ENCODE peak calls at places on chromosome 17, in eight cellular contexts. One of them, this sample, is unnamed. For H3K4me1, the result is how much of the 10 kb centered on the place peaks cover.

GRCh38 chr17:72726936-72727335 is 365.6 kb downstream of the SLC39A11 start:
- DNase-seq in upper lobe of left lung: peak
- DNase-seq in tibial nerve: no peak
- DNase-seq in esophagus squamous epithelium: no peak
- DNase-seq in fibroblast of lung: peak
- DNase-seq in left ventricle myocardium inferior: no peak
- DNase-seq in lower lobe of right lung: no peak
- DNase-seq in colonic mucosa: no peak
- DNase-seq in this sample: no peak

GRCh38 chr17:71709974-71710373 is 410.8 kb upstream of the SOX9 start:
- DNase-seq in upper lobe of left lung: no peak
- DNase-seq in tibial nerve: no peak
- DNase-seq in esophagus squamous epithelium: no peak
- DNase-seq in fibroblast of lung: peak
- DNase-seq in left ventricle myocardium inferior: no peak
- DNase-seq in lower lobe of right lung: no peak
- DNase-seq in colonic mucosa: no peak
- DNase-seq in this sample: no peak

GRCh38 chr17:29911641-29912177 is 18.3 kb downstream of the SSH2 start:
- DNase-seq in upper lobe of left lung: no peak
- DNase-seq in tibial nerve: no peak
- DNase-seq in esophagus squamous epithelium: no peak
- DNase-seq in fibroblast of lung: peak
- DNase-seq in left ventricle myocardium inferior: no peak
- DNase-seq in lower lobe of right lung: no peak
- DNase-seq in colonic mucosa: no peak
- DNase-seq in this sample: no peak

GRCh38 chr17:36742267-36743000 is 141.1 kb downstream of the MRM1 start:
- DNase-seq in upper lobe of left lung: no peak
- DNase-seq in tibial nerve: no peak
- DNase-seq in esophagus squamous epithelium: no peak
- DNase-seq in fibroblast of lung: no peak
- DNase-seq in left ventricle myocardium inferior: no peak
- DNase-seq in lower lobe of right lung: peak
- DNase-seq in colonic mucosa: no peak
- DNase-seq in this sample: no peak

GRCh38 chr17:79027274-79027924 is 3.4 kb downstream of the C1QTNF1 start:
- DNase-seq in upper lobe of left lung: peak
- DNase-seq in tibial nerve: no peak
- DNase-seq in esophagus squamous epithelium: no peak
- DNase-seq in fibroblast of lung: no peak
- DNase-seq in left ventricle myocardium inferior: no peak
- DNase-seq in lower lobe of right lung: no peak
- DNase-seq in colonic mucosa: no peak
- DNase-seq in this sample: no peak

GRCh38 chr17:77098884-77099545 is 41.8 kb upstream of the SEC14L1 start:
- DNase-seq in upper lobe of left lung: peak
- DNase-seq in tibial nerve: peak
- DNase-seq in esophagus squamous epithelium: no peak
- DNase-seq in fibroblast of lung: peak
- DNase-seq in left ventricle myocardium inferior: no peak
- DNase-seq in lower lobe of right lung: no peak
- DNase-seq in colonic mucosa: peak
- DNase-seq in this sample: peak

GRCh38 chr17:16980813-16981731 is 9.2 kb upstream of the TNFRSF13B start:
- DNase-seq in upper lobe of left lung: no peak
- DNase-seq in tibial nerve: no peak
- DNase-seq in esophagus squamous epithelium: no peak
- DNase-seq in fibroblast of lung: no peak
- DNase-seq in left ventricle myocardium inferior: no peak
- DNase-seq in lower lobe of right lung: no peak
- DNase-seq in colonic mucosa: peak
- DNase-seq in this sample: no peak

GRCh38 chr17:66984730-66985129 is 20.2 kb downstream of the CACNG4 start:
- DNase-seq in upper lobe of left lung: no peak
- DNase-seq in tibial nerve: no peak
- DNase-seq in esophagus squamous epithelium: no peak
- DNase-seq in fibroblast of lung: no peak
- DNase-seq in left ventricle myocardium inferior: no peak
- DNase-seq in lower lobe of right lung: no peak
- DNase-seq in colonic mucosa: no peak
- DNase-seq in this sample: no peak

DNA sequence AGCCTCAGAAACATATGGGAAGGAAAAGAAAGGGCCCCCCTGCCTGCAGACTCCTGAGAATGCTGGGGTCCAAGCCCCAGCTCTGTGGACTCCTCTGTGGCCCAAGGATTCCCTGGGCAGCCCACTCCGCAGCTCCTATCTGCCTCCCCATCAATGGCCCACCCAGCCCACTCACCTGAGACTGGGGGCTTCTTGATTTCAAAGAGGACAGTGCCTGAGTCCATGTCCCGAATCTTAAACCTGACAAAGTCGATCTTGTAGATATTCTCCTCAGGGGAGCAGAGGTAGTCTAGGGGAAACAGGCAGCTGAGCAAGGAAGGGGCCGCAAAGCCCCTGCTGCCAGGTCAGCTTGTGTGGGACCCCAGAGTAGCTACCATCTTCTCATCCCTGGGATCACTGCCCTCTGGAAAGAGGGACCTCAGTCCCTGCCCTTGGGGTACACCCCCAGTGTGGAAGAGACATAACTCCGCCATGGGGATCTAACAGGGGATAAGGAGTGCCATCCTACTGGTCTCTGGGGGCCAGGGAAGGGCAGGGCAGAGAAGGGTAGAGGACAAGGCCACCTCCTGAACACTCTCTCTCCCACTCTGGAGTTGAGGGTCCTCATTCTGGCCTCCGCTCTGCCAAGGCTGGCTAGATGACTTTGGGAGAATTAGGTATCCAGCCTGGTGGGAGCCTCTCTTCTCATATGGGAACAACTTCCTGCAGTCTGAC is 3.9 kb downstream of the UNC119 start:
- DNase-seq in upper lobe of left lung: no peak
- DNase-seq in tibial nerve: no peak
- DNase-seq in esophagus squamous epithelium: no peak
- DNase-seq in fibroblast of lung: no peak
- DNase-seq in left ventricle myocardium inferior: no peak
- DNase-seq in lower lobe of right lung: no peak
- DNase-seq in colonic mucosa: no peak
- DNase-seq in this sample: no peak
- H3K4me1 ChIP-seq in upper lobe of left lung: under half
- H3K4me1 ChIP-seq in tibial nerve: under half
- H3K4me1 ChIP-seq in esophagus squamous epithelium: half or more
- H3K4me1 ChIP-seq in fibroblast of lung: under half
- H3K4me1 ChIP-seq in left ventricle myocardium inferior: under half
- H3K4me1 ChIP-seq in lower lobe of right lung: under half
- H3K4me1 ChIP-seq in colonic mucosa: under half
- H3K4me1 ChIP-seq in this sample: under half

GRCh38 chr17:47254403-47254943 is 846 bp downstream of the ITGB3 start:
- DNase-seq in upper lobe of left lung: no peak
- DNase-seq in tibial nerve: no peak
- DNase-seq in esophagus squamous epithelium: no peak
- DNase-seq in fibroblast of lung: peak
- DNase-seq in left ventricle myocardium inferior: no peak
- DNase-seq in lower lobe of right lung: no peak
- DNase-seq in colonic mucosa: no peak
- DNase-seq in this sample: no peak
- H3K27ac ChIP-seq in upper lobe of left lung: peak
- H3K27ac ChIP-seq in tibial nerve: peak
- H3K27ac ChIP-seq in esophagus squamous epithelium: peak
- H3K27ac ChIP-seq in fibroblast of lung: peak
- H3K27ac ChIP-seq in left ventricle myocardium inferior: peak
- H3K27ac ChIP-seq in lower lobe of right lung: no peak
- H3K27ac ChIP-seq in colonic mucosa: peak
- H3K27ac ChIP-seq in this sample: no peak

GRCh38 chr17:81004336-81005015 is 12.8 kb downstream of the CHMP6 start:
- DNase-seq in upper lobe of left lung: no peak
- DNase-seq in tibial nerve: no peak
- DNase-seq in esophagus squamous epithelium: no peak
- DNase-seq in fibroblast of lung: no peak
- DNase-seq in left ventricle myocardium inferior: no peak
- DNase-seq in lower lobe of right lung: no peak
- DNase-seq in colonic mucosa: no peak
- DNase-seq in this sample: peak

GRCh38 chr17:81002013-81002384 is 10.4 kb downstream of the CHMP6 start:
- DNase-seq in upper lobe of left lung: no peak
- DNase-seq in tibial nerve: no peak
- DNase-seq in esophagus squamous epithelium: no peak
- DNase-seq in fibroblast of lung: no peak
- DNase-seq in left ventricle myocardium inferior: no peak
- DNase-seq in lower lobe of right lung: no peak
- DNase-seq in colonic mucosa: no peak
- DNase-seq in this sample: no peak

GRCh38 chr17:81000631-81001357 is 9.2 kb downstream of the CHMP6 start:
- DNase-seq in upper lobe of left lung: no peak
- DNase-seq in tibial nerve: no peak
- DNase-seq in esophagus squamous epithelium: no peak
- DNase-seq in fibroblast of lung: no peak
- DNase-seq in left ventricle myocardium inferior: no peak
- DNase-seq in lower lobe of right lung: no peak
- DNase-seq in colonic mucosa: peak
- DNase-seq in this sample: no peak

GRCh38 chr17:81002409-81003361 is 11.0 kb downstream of the CHMP6 start:
- DNase-seq in upper lobe of left lung: peak
- DNase-seq in tibial nerve: peak
- DNase-seq in esophagus squamous epithelium: no peak
- DNase-seq in fibroblast of lung: peak
- DNase-seq in left ventricle myocardium inferior: peak
- DNase-seq in lower lobe of right lung: peak
- DNase-seq in colonic mucosa: peak
- DNase-seq in this sample: no peak

GRCh38 chr17:81003711-81004335 is 12.2 kb downstream of the CHMP6 start:
- DNase-seq in upper lobe of left lung: no peak
- DNase-seq in tibial nerve: no peak
- DNase-seq in esophagus squamous epithelium: no peak
- DNase-seq in fibroblast of lung: no peak
- DNase-seq in left ventricle myocardium inferior: no peak
- DNase-seq in lower lobe of right lung: peak
- DNase-seq in colonic mucosa: peak
- DNase-seq in this sample: no peak
- H3K4me1 ChIP-seq in upper lobe of left lung: under half
- H3K4me1 ChIP-seq in tibial nerve: under half
- H3K4me1 ChIP-seq in esophagus squamous epithelium: under half
- H3K4me1 ChIP-seq in fibroblast of lung: under half
- H3K4me1 ChIP-seq in left ventricle myocardium inferior: under half
- H3K4me1 ChIP-seq in lower lobe of right lung: under half
- H3K4me1 ChIP-seq in colonic mucosa: under half
- H3K4me1 ChIP-seq in this sample: under half

DNA sequence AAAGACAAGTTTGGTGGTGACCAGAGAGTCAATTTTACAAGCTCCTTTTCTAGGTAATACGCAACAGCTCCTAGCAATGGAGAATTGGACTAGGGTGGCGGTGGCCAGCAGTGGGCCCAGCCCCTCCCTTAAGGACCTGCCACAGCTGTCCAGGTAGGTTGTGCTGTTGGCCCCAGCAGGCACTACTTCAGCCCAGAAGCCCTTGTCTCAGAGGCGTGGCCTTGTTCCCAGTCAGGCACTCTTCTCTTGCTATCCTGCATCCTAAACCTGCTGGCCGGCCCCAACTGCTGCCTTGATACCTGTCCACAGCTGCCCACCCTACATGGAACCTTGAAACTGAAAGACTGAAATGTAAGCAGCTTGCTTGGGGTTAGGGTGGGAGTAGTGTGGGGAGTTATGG is 989 bp upstream of the GALK1 start:
- DNase-seq in upper lobe of left lung: peak
- DNase-seq in tibial nerve: no peak
- DNase-seq in esophagus squamous epithelium: no peak
- DNase-seq in fibroblast of lung: no peak
- DNase-seq in left ventricle myocardium inferior: no peak
- DNase-seq in lower lobe of right lung: peak
- DNase-seq in colonic mucosa: no peak
- DNase-seq in this sample: no peak
- H3K27ac ChIP-seq in upper lobe of left lung: peak
- H3K27ac ChIP-seq in tibial nerve: peak
- H3K27ac ChIP-seq in esophagus squamous epithelium: peak
- H3K27ac ChIP-seq in fibroblast of lung: no peak
- H3K27ac ChIP-seq in left ventricle myocardium inferior: peak
- H3K27ac ChIP-seq in lower lobe of right lung: peak
- H3K27ac ChIP-seq in colonic mucosa: no peak
- H3K27ac ChIP-seq in this sample: no peak

GRCh38 chr17:43382776-43383175 is 16.0 kb upstream of the ARL4D start:
- DNase-seq in upper lobe of left lung: no peak
- DNase-seq in tibial nerve: no peak
- DNase-seq in esophagus squamous epithelium: no peak
- DNase-seq in fibroblast of lung: no peak
- DNase-seq in left ventricle myocardium inferior: no peak
- DNase-seq in lower lobe of right lung: no peak
- DNase-seq in colonic mucosa: no peak
- DNase-seq in this sample: no peak
- H3K4me1 ChIP-seq in upper lobe of left lung: under half
- H3K4me1 ChIP-seq in tibial nerve: under half
- H3K4me1 ChIP-seq in esophagus squamous epithelium: under half
- H3K4me1 ChIP-seq in fibroblast of lung: under half
- H3K4me1 ChIP-seq in left ventricle myocardium inferior: under half
- H3K4me1 ChIP-seq in lower lobe of right lung: under half
- H3K4me1 ChIP-seq in colonic mucosa: under half
- H3K4me1 ChIP-seq in this sample: under half

GRCh38 chr17:74907012-74907411 is 13.6 kb upstream of the FADS6 start:
- DNase-seq in upper lobe of left lung: no peak
- DNase-seq in tibial nerve: no peak
- DNase-seq in esophagus squamous epithelium: no peak
- DNase-seq in fibroblast of lung: no peak
- DNase-seq in left ventricle myocardium inferior: no peak
- DNase-seq in lower lobe of right lung: no peak
- DNase-seq in colonic mucosa: no peak
- DNase-seq in this sample: no peak

GRCh38 chr17:74903671-74904070 is 10.2 kb upstream of the FADS6 start:
- DNase-seq in upper lobe of left lung: no peak
- DNase-seq in tibial nerve: no peak
- DNase-seq in esophagus squamous epithelium: no peak
- DNase-seq in fibroblast of lung: no peak
- DNase-seq in left ventricle myocardium inferior: no peak
- DNase-seq in lower lobe of right lung: no peak
- DNase-seq in colonic mucosa: no peak
- DNase-seq in this sample: no peak

GRCh38 chr17:74901353-74902145 is 8.1 kb upstream of the FADS6 start:
- DNase-seq in upper lobe of left lung: no peak
- DNase-seq in tibial nerve: no peak
- DNase-seq in esophagus squamous epithelium: no peak
- DNase-seq in fibroblast of lung: no peak
- DNase-seq in left ventricle myocardium inferior: no peak
- DNase-seq in lower lobe of right lung: no peak
- DNase-seq in colonic mucosa: no peak
- DNase-seq in this sample: no peak

GRCh38 chr17:74903034-74903433 is 9.6 kb upstream of the FADS6 start:
- DNase-seq in upper lobe of left lung: no peak
- DNase-seq in tibial nerve: no peak
- DNase-seq in esophagus squamous epithelium: no peak
- DNase-seq in fibroblast of lung: no peak
- DNase-seq in left ventricle myocardium inferior: no peak
- DNase-seq in lower lobe of right lung: no peak
- DNase-seq in colonic mucosa: no peak
- DNase-seq in this sample: no peak

GRCh38 chr17:74904687-74905409 is 11.4 kb upstream of the FADS6 start:
- DNase-seq in upper lobe of left lung: no peak
- DNase-seq in tibial nerve: no peak
- DNase-seq in esophagus squamous epithelium: no peak
- DNase-seq in fibroblast of lung: no peak
- DNase-seq in left ventricle myocardium inferior: no peak
- DNase-seq in lower lobe of right lung: no peak
- DNase-seq in colonic mucosa: no peak
- DNase-seq in this sample: no peak
- H3K27ac ChIP-seq in upper lobe of left lung: no peak
- H3K27ac ChIP-seq in tibial nerve: no peak
- H3K27ac ChIP-seq in esophagus squamous epithelium: no peak
- H3K27ac ChIP-seq in fibroblast of lung: no peak
- H3K27ac ChIP-seq in left ventricle myocardium inferior: no peak
- H3K27ac ChIP-seq in lower lobe of right lung: no peak
- H3K27ac ChIP-seq in colonic mucosa: no peak
- H3K27ac ChIP-seq in this sample: no peak

This sample was measured in heart left ventricle.